ENCODE peak calls at places on chromosomes 1 and 21, in eight cellular contexts. K is NCI-H1092; G is fibroblast of the conjunctiva; O is NCI-H1436; W is CD8-positive, alpha-beta memory T cell; Q is endothelial cell; F is neural crest cell; R is cardiac fibroblast. Z is an unnamed sample.

GRCh38 chr1:29148656-29149491 is 25.2 kb upstream of the TMEM200B start:
- DNase-seq in G (no peak), K (no peak), W (no peak), R (no peak), Q (no peak), F (no peak), O (no peak), Z (no peak)

GRCh38 chr1:9466780-9467755 is 72.2 kb upstream of the SLC25A33 start:
- DNase-seq in W (no peak), K (peak; percentile 6), Q (no peak), F (no peak), O (no peak), R (no peak), G (peak; percentile 40), Z (no peak)

GRCh38 chr1:178639326-178639725 is 85.7 kb upstream of the RALGPS2 start:
- DNase-seq in O (no peak), R (no peak), K (no peak), G (no peak), Q (no peak), F (no peak), W (no peak), Z (no peak)

GRCh38 chr1:53108646-53109580 is 33.5 kb downstream of the SLC1A7 start:
- DNase-seq in K (no peak), F (no peak), O (no peak), Q (no peak), G (no peak), R (peak; percentile 63), W (no peak), Z (no peak)

GRCh38 chr21:28391938-28392337 is 600.7 kb downstream of the LTN1 start:
- DNase-seq in K (no peak), G (no peak), R (no peak), O (no peak), Q (no peak), F (no peak), W (no peak), Z (no peak)

GRCh38 chr21:28714795-28715464 is 277.7 kb downstream of the LTN1 start:
- DNase-seq in K (no peak), G (peak; percentile 48), Q (no peak), F (no peak), O (no peak), R (peak; percentile 59), W (no peak), Z (no peak)

GRCh38 chr1:209086486-209087192 is 496.9 kb upstream of the CAMK1G start:
- DNase-seq in W (no peak), O (no peak), K (no peak), Q (no peak), G (no peak), F (no peak), R (no peak), Z (no peak)

GRCh38 chr1:58903450-58904298 is 119.8 kb upstream of the JUN start:
- DNase-seq in Q (peak; percentile 72), W (peak; percentile 60), G (peak; percentile 87), F (peak; percentile 53), K (no peak), R (peak; percentile 97), O (peak; percentile 74), Z (peak; percentile 56)

GRCh38 chr1:156115514-156116374 is 1.2 kb downstream of the LMNA start:
- DNase-seq in G (no peak), R (peak; percentile 86), F (no peak), W (peak; percentile 24), O (no peak), Q (peak; percentile 43), K (no peak), Z (no peak)

GRCh38 chr1:159188375-159188788 is 16.3 kb upstream of the ACKR1 start:
- DNase-seq in F (peak; percentile 67), R (peak; percentile 51), G (no peak), W (no peak), Q (peak; percentile 81), O (no peak), K (no peak), Z (peak; percentile 75)

GRCh38 chr1:151060241-151061011 is at the start of gene MLLT11:
- DNase-seq in Q (peak; percentile 45), K (peak; percentile 79), F (peak; percentile 70), W (no peak), R (peak; percentile 63), G (peak; percentile 39), O (peak; percentile 80), Z (peak; percentile 88)

GRCh38 chr1:89465201-89465600 is 59.4 kb upstream of the LRRC8B start:
- DNase-seq in Q (no peak), O (no peak), K (no peak), G (no peak), R (no peak), F (no peak), W (no peak), Z (no peak)

GRCh38 chr1:207327994-207328393 is 6.5 kb downstream of the CD55 start:
- DNase-seq in F (no peak), Q (no peak), G (no peak), O (no peak), R (peak; percentile 70), K (no peak), W (no peak), Z (no peak)

GRCh38 chr1:42931108-42931539 is 27.5 kb downstream of the SLC2A1 start:
- DNase-seq in F (no peak), K (no peak), O (peak; percentile 18), W (peak; percentile 53), R (peak; percentile 56), G (no peak), Q (peak; percentile 53), Z (peak; percentile 38)

GRCh38 chr1:13451399-13451965 is 41.2 kb downstream of the PRAMEF20 start:
- DNase-seq in K (no peak), Q (no peak), O (no peak), F (no peak), W (no peak), R (no peak), G (no peak), Z (no peak)

GRCh38 chr1:234148816-234149215 is 224.4 kb upstream of the COA6 start:
- DNase-seq in Q (no peak), W (no peak), O (no peak), F (no peak), K (no peak), R (no peak), G (no peak), Z (no peak)

GRCh38 chr1:101438359-101438758 is 201.5 kb downstream of the S1PR1 start:
- DNase-seq in K (no peak), F (no peak), O (no peak), Q (peak; percentile 15), R (peak; percentile 12), G (no peak), W (no peak), Z (no peak)

GRCh38 chr1:238485062-238485905 is 594.6 kb upstream of the ZP4 start:
- DNase-seq in R (peak; percentile 47), K (no peak), O (peak; percentile 34), F (peak; percentile 18), W (no peak), Q (no peak), G (peak; percentile 75), Z (no peak)

GRCh38 chr1:73593804-73594203 is 604.2 kb downstream of the LRRIQ3 start:
- DNase-seq in G (no peak), F (no peak), K (no peak), Q (no peak), R (no peak), W (no peak), O (no peak), Z (no peak)